ENCODE peak calls at places on chromosomes 1 and 21, in nine cellular contexts. O is iris pigment epithelial cell; R is activated CD4-positive, alpha-beta T cell treated with anti-CD3 and anti-CD28 coated beads, Interleukin-2, amount 10 ng/mL, durations not matched to agents 7 days and 5 days; U is stimulated activated naive CD8-positive, alpha-beta T cell treated with anti-CD3 and anti-CD28 coated beads, Interleukin-15, Interleukin-2, amounts not matched to agents 100 U/mL and 50 U/mL, for 24 hours; W is T follicular helper cell; V is progenitor cell of endocrine pancreas; P is amniotic stem cell; Q is fibroblast of gingiva; K is NCI-H1092 treated with DMSO at 0.1 percent for 48 hours. T is an unnamed sample.

GRCh38 chr1:100627018-100627716 is 89.2 kb downstream of the GPR88 start:
- DNase-seq in O (peak), R (no peak), U (no peak), W (no peak), V (no peak), P (no peak), Q (peak), K (no peak), T (peak)

GRCh38 chr1:22661880-22662279 is 8.8 kb downstream of the C1QB start:
- DNase-seq in O (no peak), R (no peak), U (no peak), W (no peak), V (no peak), P (no peak), Q (no peak), K (no peak), T (no peak)

GRCh38 chr1:157856538-157856937 is 14.9 kb upstream of the CD5L start:
- DNase-seq in O (no peak), R (no peak), U (no peak), W (no peak), V (no peak), P (no peak), Q (no peak), K (no peak), T (no peak)

GRCh38 chr1:87325982-87326738 is 2.5 kb upstream of the LMO4 start:
- DNase-seq in O (peak), R (peak), U (peak), W (peak), V (peak), P (peak), Q (peak), K (peak), T (peak)

GRCh38 chr1:54845772-54846171 is 41.2 kb downstream of the DHCR24 start:
- DNase-seq in O (no peak), R (no peak), U (no peak), W (no peak), V (no peak), P (no peak), Q (no peak), K (no peak), T (no peak)

GRCh38 chr1:74835046-74835445 is 102.1 kb downstream of the TYW3 start:
- DNase-seq in O (peak), R (no peak), U (no peak), W (no peak), V (no peak), P (no peak), Q (peak), K (no peak), T (no peak)

GRCh38 chr1:234926252-234926573 is 202.4 kb downstream of the TOMM20 start:
- DNase-seq in O (no peak), R (no peak), U (no peak), W (no peak), V (no peak), P (no peak), Q (no peak), K (peak), T (no peak)

GRCh38 chr1:51131185-51131584 is 29.2 kb downstream of the C1orf185 start:
- DNase-seq in O (no peak), R (no peak), U (no peak), W (no peak), V (no peak), P (no peak), Q (no peak), K (no peak), T (no peak)

GRCh38 chr1:175232335-175232734 is 39.8 kb upstream of the KIAA0040 start:
- DNase-seq in O (no peak), R (no peak), U (no peak), W (no peak), V (no peak), P (no peak), Q (no peak), K (peak), T (no peak)

GRCh38 chr1:5798151-5798730 is 194.0 kb downstream of the NPHP4 start:
- DNase-seq in O (no peak), R (no peak), U (no peak), W (no peak), V (no peak), P (no peak), Q (no peak), K (no peak), T (no peak)

GRCh38 chr1:239718997-239719628 is 332.7 kb downstream of the CHRM3 start:
- DNase-seq in O (no peak), R (peak), U (no peak), W (no peak), V (no peak), P (no peak), Q (no peak), K (no peak), T (no peak)

GRCh38 chr1:7781923-7782495 is 2.1 kb upstream of the PER3 start:
- DNase-seq in O (no peak), R (peak), U (peak), W (no peak), V (no peak), P (no peak), Q (no peak), K (no peak), T (no peak)

GRCh38 chr21:32538147-32538792 is 47.1 kb downstream of the TCP10L start:
- DNase-seq in O (no peak), R (peak), U (no peak), W (no peak), V (no peak), P (no peak), Q (no peak), K (no peak), T (no peak)

GRCh38 chr1:50705699-50706098 is 254.4 kb downstream of the FAF1 start:
- DNase-seq in O (no peak), R (no peak), U (no peak), W (no peak), V (no peak), P (no peak), Q (no peak), K (no peak), T (no peak)

GRCh38 chr1:151213560-151213959 is 15.2 kb downstream of the PIP5K1A start:
- DNase-seq in O (no peak), R (no peak), U (no peak), W (no peak), V (no peak), P (no peak), Q (no peak), K (no peak), T (no peak)

GRCh38 chr1:216599851-216600250 is 123.4 kb downstream of the ESRRG start:
- DNase-seq in O (no peak), R (no peak), U (no peak), W (no peak), V (no peak), P (no peak), Q (no peak), K (no peak), T (no peak)

GRCh38 chr1:90831910-90832309 is 114.8 kb upstream of the BARHL2 start:
- DNase-seq in O (no peak), R (no peak), U (no peak), W (no peak), V (no peak), P (no peak), Q (no peak), K (no peak), T (no peak)

GRCh38 chr21:42282715-42283114 is 32.5 kb downstream of the TFF3 start:
- DNase-seq in O (no peak), R (no peak), U (no peak), W (no peak), V (no peak), P (no peak), Q (no peak), K (no peak), T (no peak)

GRCh38 chr1:182927693-182928433 is 25.1 kb downstream of the SHCBP1L start:
- DNase-seq in O (no peak), R (no peak), U (no peak), W (no peak), V (no peak), P (no peak), Q (no peak), K (no peak), T (no peak)

GRCh38 chr1:199089393-199090122 is 450.7 kb downstream of the PTPRC start:
- DNase-seq in O (no peak), R (peak), U (peak), W (peak), V (no peak), P (no peak), Q (no peak), K (no peak), T (peak)

GRCh38 chr1:245735831-245736530 is 581.2 kb downstream of the KIF26B start:
- DNase-seq in O (peak), R (no peak), U (no peak), W (no peak), V (no peak), P (no peak), Q (peak), K (no peak), T (peak)

GRCh38 chr21:45071396-45072165 is 2.8 kb upstream of the ADARB1 start:
- DNase-seq in O (no peak), R (no peak), U (no peak), W (no peak), V (no peak), P (no peak), Q (no peak), K (no peak), T (no peak)

GRCh38 chr1:169623132-169623926 is 6.6 kb downstream of the SELP start:
- DNase-seq in O (no peak), R (no peak), U (peak), W (no peak), V (no peak), P (no peak), Q (no peak), K (no peak), T (no peak)

GRCh38 chr1:38005195-38006007 is at the start of gene FHL3:
- DNase-seq in O (peak), R (peak), U (peak), W (no peak), V (peak), P (no peak), Q (no peak), K (no peak), T (no peak)

GRCh38 chr1:56547473-56547872 is 31.9 kb downstream of the PLPP3 start:
- DNase-seq in O (no peak), R (no peak), U (no peak), W (no peak), V (no peak), P (no peak), Q (no peak), K (no peak), T (peak)

GRCh38 chr1:234992065-234992464 is 136.6 kb downstream of the TOMM20 start:
- DNase-seq in O (no peak), R (no peak), U (no peak), W (no peak), V (no peak), P (no peak), Q (no peak), K (no peak), T (no peak)

GRCh38 chr1:180489976-180490375 is 12.4 kb downstream of the ACBD6 start:
- DNase-seq in O (peak), R (no peak), U (no peak), W (no peak), V (no peak), P (no peak), Q (no peak), K (no peak), T (no peak)

GRCh38 chr1:33425900-33426299 is 5.0 kb downstream of the PHC2 start:
- DNase-seq in O (no peak), R (no peak), U (no peak), W (no peak), V (no peak), P (no peak), Q (no peak), K (no peak), T (no peak)

GRCh38 chr1:5753431-5754078 is 238.7 kb downstream of the NPHP4 start:
- DNase-seq in O (no peak), R (no peak), U (no peak), W (no peak), V (no peak), P (no peak), Q (no peak), K (no peak), T (no peak)

GRCh38 chr1:229599218-229599812 is 26.6 kb downstream of the TAF5L start:
- DNase-seq in O (peak), R (no peak), U (no peak), W (no peak), V (no peak), P (no peak), Q (no peak), K (no peak), T (no peak)

GRCh38 chr1:44842763-44843655 is at the start of gene PTCH2:
- DNase-seq in O (peak), R (no peak), U (peak), W (no peak), V (peak), P (peak), Q (peak), K (peak), T (peak)

GRCh38 chr1:155504207-155504606 is 58.4 kb downstream of the ASH1L start:
- DNase-seq in O (peak), R (peak), U (no peak), W (no peak), V (no peak), P (no peak), Q (no peak), K (peak), T (peak)

GRCh38 chr21:32412998-32413504 is 545 bp downstream of the EVA1C start:
- DNase-seq in O (no peak), R (no peak), U (peak), W (no peak), V (no peak), P (no peak), Q (no peak), K (no peak), T (no peak)

GRCh38 chr21:38806942-38807284 is 1.2 kb downstream of the ETS2 start:
- DNase-seq in O (peak), R (no peak), U (no peak), W (no peak), V (no peak), P (no peak), Q (no peak), K (peak), T (no peak)